ENCODE peak calls at places on chromosomes 12 and 14, in seven cellular contexts. F is adrenal gland, U is right lobe of liver, V is OCI-LY7, J is H7, P is thyroid gland, H is small intestine. Y is an unnamed sample. For H3K36me3, the result is how much of the 10 kb centered on the place peaks cover.

GRCh38 chr14:100783630-100784321 is 42.1 kb upstream of the MEG3 start:
- DNase-seq in F (no peak), U (no peak), V (no peak), J (no peak), P (no peak), H (no peak), Y (peak)

GRCh38 chr12:10361622-10362021 is 28.2 kb downstream of the KLRK1 start:
- DNase-seq in F (no peak), U (no peak), V (no peak), J (no peak), P (no peak), H (no peak), Y (no peak)

GRCh38 chr14:73753043-73753886 is 39.1 kb upstream of the PNMA1 start:
- DNase-seq in F (peak), U (peak), V (peak), J (no peak), P (no peak), H (peak), Y (no peak)

GRCh38 chr14:58541623-58542022 is 96.1 kb upstream of the DACT1 start:
- DNase-seq in F (no peak), U (no peak), V (no peak), J (no peak), P (no peak), H (no peak), Y (no peak)

GRCh38 chr12:65628061-65628460 is 196.2 kb upstream of the HMGA2 start:
- DNase-seq in F (no peak), U (no peak), V (no peak), J (no peak), P (no peak), H (no peak), Y (no peak)

GRCh38 chr14:102819176-102819628 is 42.0 kb downstream of the TRAF3 start:
- DNase-seq in F (no peak), U (no peak), V (no peak), J (no peak), P (no peak), H (peak), Y (no peak)

GRCh38 chr12:71335668-71336257 is 103.8 kb upstream of the LGR5 start:
- DNase-seq in F (no peak), U (no peak), V (no peak), J (no peak), P (no peak), H (no peak), Y (no peak)

GRCh38 chr12:131283191-131283861 is 329.6 kb downstream of the ADGRD1 start:
- DNase-seq in F (peak), U (no peak), V (no peak), J (no peak), P (no peak), H (no peak), Y (no peak)

GRCh38 chr14:75879031-75879430 is 102.8 kb downstream of the TGFB3 start:
- DNase-seq in F (no peak), U (no peak), V (no peak), J (no peak), P (no peak), H (no peak), Y (no peak)

GRCh38 chr12:38137716-38138115 is 178.9 kb upstream of the ALG10B start:
- DNase-seq in F (no peak), U (no peak), V (no peak), J (no peak), P (no peak), H (no peak), Y (no peak)

GRCh38 chr12:122740351-122740750 is 9.7 kb upstream of the HCAR1 start:
- DNase-seq in F (no peak), U (no peak), V (no peak), J (no peak), P (no peak), H (no peak), Y (no peak)

GRCh38 chr14:49659526-49660455 is 24.7 kb upstream of the DNAAF2 start:
- DNase-seq in F (no peak), U (no peak), V (no peak), J (no peak), P (no peak), H (no peak), Y (no peak)

GRCh38 chr14:59342516-59343484 is 122.4 kb downstream of the GPR135 start:
- DNase-seq in F (no peak), U (no peak), V (no peak), J (no peak), P (peak), H (no peak), Y (peak)

GRCh38 chr12:56836317-56836716 is 73.2 kb downstream of the HSD17B6 start:
- DNase-seq in F (peak), U (no peak), V (peak), J (no peak), P (peak), H (no peak), Y (no peak)

GRCh38 chr14:94476018-94476417 is at the start of gene SERPINA9:
- DNase-seq in F (no peak), U (no peak), V (no peak), J (no peak), P (no peak), H (no peak), Y (no peak)

GRCh38 chr14:67396381-67396965 is 15.5 kb downstream of the PLEK2 start:
- DNase-seq in F (no peak), U (no peak), V (no peak), J (no peak), P (no peak), H (no peak), Y (no peak)

GRCh38 chr12:65999564-66000280 is 130.8 kb downstream of the LLPH start:
- DNase-seq in F (no peak), U (no peak), V (no peak), J (no peak), P (no peak), H (no peak), Y (no peak)

GRCh38 chr14:72513994-72514659 is 379.8 kb downstream of the DPF3 start:
- DNase-seq in F (no peak), U (no peak), V (peak), J (peak), P (no peak), H (peak), Y (no peak)

GRCh38 chr14:93959239-93960107 is 16.9 kb downstream of the ASB2 start:
- DNase-seq in F (peak), U (no peak), V (peak), J (peak), P (no peak), H (peak), Y (no peak)

GRCh38 chr14:102088012-102088792 is 1.4 kb upstream of the HSP90AA1 start:
- DNase-seq in F (peak), U (peak), V (peak), J (peak), P (peak), H (peak), Y (no peak)

GRCh38 chr14:75831455-75831854 is 150.3 kb downstream of the TGFB3 start:
- DNase-seq in F (no peak), U (no peak), V (no peak), J (no peak), P (peak), H (peak), Y (peak)

GRCh38 chr14:105091335-105092123 is 26.3 kb upstream of the GPR132 start:
- DNase-seq in F (peak), U (peak), V (no peak), J (no peak), P (peak), H (peak), Y (peak)

GRCh38 chr12:6772331-6772695 is at the start of gene LAG3:
- DNase-seq in F (no peak), U (peak), V (no peak), J (peak), P (no peak), H (no peak), Y (no peak)

GRCh38 chr12:23729354-23729753 is 220.1 kb downstream of the SOX5 start:
- DNase-seq in F (no peak), U (no peak), V (no peak), J (no peak), P (no peak), H (no peak), Y (no peak)

GRCh38 chr12:19431407-19432308 is 7.6 kb upstream of the AEBP2 start:
- DNase-seq in F (peak), U (no peak), V (no peak), J (no peak), P (no peak), H (no peak), Y (no peak)

GRCh38 chr12:11767029-11767724 is 117.7 kb downstream of the ETV6 start:
- DNase-seq in F (no peak), U (no peak), V (no peak), J (no peak), P (no peak), H (no peak), Y (no peak)

GRCh38 chr14:98826618-98827017 is 445.4 kb downstream of the BCL11B start:
- DNase-seq in F (no peak), U (no peak), V (peak), J (no peak), P (peak), H (peak), Y (no peak)

GRCh38 chr14:83197271-83197670 is 1663.6 kb upstream of the SEL1L start:
- DNase-seq in F (no peak), U (no peak), V (no peak), J (no peak), P (no peak), H (no peak), Y (no peak)

GRCh38 chr14:91258021-91258618 is 13.6 kb upstream of the GPR68 start:
- DNase-seq in F (no peak), U (no peak), V (no peak), J (no peak), P (peak), H (peak), Y (no peak)

GRCh38 chr12:64744422-64745258 is 14.6 kb downstream of the GNS start:
- DNase-seq in F (no peak), U (no peak), V (no peak), J (no peak), P (no peak), H (peak), Y (no peak)

GRCh38 chr14:61530296-61530695 is 165.0 kb upstream of the HIF1A start:
- DNase-seq in F (no peak), U (no peak), V (no peak), J (no peak), P (no peak), H (no peak), Y (no peak)

DNA sequence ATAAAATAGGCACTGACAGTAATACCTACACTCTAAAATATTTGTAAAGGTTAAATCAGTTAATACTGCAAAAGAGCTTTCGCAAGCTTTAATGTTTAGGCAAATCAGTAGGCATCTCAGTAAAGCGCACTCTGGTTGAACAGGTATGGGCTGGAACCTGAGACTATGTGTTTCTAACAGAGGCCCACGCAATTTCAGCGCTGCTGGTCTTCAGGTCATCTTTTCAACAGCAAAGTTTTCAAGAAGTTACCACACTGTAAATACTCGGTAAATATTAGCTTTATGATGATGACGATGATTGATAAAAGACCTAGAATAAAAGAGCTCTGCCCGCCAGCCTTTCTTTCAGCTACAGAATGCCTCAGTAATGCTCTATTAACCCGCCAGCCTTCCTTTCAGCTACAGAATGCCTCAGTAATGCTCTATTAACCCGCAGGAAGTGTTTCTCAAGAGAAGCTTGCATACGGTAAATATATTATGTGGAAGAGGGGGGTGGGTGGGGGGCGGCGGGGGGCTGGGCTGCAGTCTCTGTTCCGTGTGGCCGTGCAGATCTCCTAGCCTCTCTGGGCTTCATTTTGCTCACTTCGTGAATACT is 19.7 kb downstream of the LRTM2 start:
- DNase-seq in F (no peak), U (no peak), V (no peak), J (no peak), P (no peak), H (no peak), Y (no peak)
- H3K36me3 ChIP-seq in F (under half), U (under half), V (under half), J (under half), P (under half), H (under half), Y (under half)

DNA sequence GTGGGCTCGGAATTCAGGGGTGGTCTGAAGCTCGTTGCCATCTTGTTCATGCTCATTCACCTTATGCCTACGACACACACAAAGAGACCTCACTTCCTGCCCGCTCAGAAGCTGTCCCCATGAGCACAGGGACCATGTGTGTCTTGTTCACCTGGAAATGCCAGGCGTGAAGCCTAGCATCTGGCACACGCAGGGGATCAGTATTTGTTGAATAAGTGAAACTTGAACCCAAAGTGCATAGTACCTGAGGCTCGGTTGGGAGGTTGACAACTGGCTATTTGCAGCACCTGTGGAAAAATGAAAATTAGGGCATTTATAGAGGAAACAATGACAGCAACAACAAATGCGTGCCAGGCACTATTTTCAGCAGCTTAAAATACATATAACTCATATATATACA is 5.4 kb downstream of the C12orf43 start:
- DNase-seq in F (no peak), U (no peak), V (no peak), J (no peak), P (no peak), H (no peak), Y (no peak)
- H3K36me3 ChIP-seq in F (under half), U (under half), V (half or more), J (under half), P (under half), H (under half), Y (under half)

DNA sequence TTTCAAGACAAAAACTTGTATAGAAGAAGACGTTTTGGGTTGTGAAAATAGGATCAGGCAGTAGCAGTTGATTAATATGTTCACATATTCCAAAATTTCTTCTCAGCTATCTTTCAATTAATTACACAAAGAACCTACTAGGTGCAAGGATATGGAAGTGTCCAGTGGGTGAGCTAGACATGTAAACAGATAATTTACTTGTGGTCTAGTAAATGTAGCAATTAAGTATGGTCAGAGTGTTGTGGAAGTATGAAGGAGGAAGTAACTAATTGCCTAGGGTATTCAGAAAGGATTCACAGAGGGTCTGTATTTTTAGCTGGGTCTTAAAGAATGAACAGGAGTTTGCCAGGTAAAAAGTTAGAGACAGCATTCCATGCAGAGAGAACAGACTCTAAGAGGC is 5.9 kb downstream of the GOLGA5 start:
- DNase-seq in F (no peak), U (no peak), V (no peak), J (no peak), P (no peak), H (no peak), Y (no peak)
- H3K36me3 ChIP-seq in F (under half), U (under half), V (half or more), J (under half), P (under half), H (under half), Y (under half)

DNA sequence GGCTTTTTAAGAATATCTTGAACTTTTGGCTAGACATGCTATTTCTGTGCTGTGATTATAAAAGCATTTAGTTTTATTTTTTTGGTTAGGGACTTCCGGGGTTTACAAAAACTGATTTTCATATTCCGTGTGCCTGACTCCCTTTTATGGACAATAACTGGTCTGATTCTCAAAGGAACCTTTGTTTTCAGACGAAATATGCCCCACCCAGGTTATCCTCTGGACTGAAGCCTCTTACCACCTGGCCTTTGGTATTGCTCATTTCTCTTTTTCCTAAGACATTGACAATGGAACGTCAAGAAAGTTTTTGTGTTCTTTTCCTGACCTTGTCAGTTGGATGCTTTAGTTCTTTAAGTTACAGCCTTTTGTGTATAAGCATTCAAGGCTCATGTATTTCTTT is 10.8 kb downstream of the TIGAR start:
- DNase-seq in F (no peak), U (no peak), V (no peak), J (no peak), P (no peak), H (peak), Y (no peak)
- H3K36me3 ChIP-seq in F (under half), U (under half), V (half or more), J (under half), P (under half), H (under half), Y (under half)

GRCh38 chr12:1720494-1720893 is 29.6 kb downstream of the ADIPOR2 start:
- DNase-seq in F (no peak), U (no peak), V (no peak), J (no peak), P (no peak), H (no peak), Y (no peak)

GRCh38 chr12:1716911-1717310 is 26.0 kb downstream of the ADIPOR2 start:
- DNase-seq in F (no peak), U (no peak), V (no peak), J (no peak), P (no peak), H (no peak), Y (no peak)

GRCh38 chr12:1719139-1719538 is 28.3 kb downstream of the ADIPOR2 start:
- DNase-seq in F (no peak), U (no peak), V (no peak), J (no peak), P (no peak), H (no peak), Y (no peak)

GRCh38 chr12:1716215-1716862 is 25.5 kb downstream of the ADIPOR2 start:
- DNase-seq in F (no peak), U (no peak), V (no peak), J (no peak), P (no peak), H (peak), Y (no peak)
- H3K36me3 ChIP-seq in F (under half), U (under half), V (under half), J (under half), P (under half), H (under half), Y (under half)

Y was measured in pancreas.